ENCODE peak calls at places on chromosome 21, in eight cellular contexts. C is cardiac fibroblast, B is pancreas, E is fibroblast of the aortic adventitia, R is left ventricle myocardium inferior, L is dorsolateral prefrontal cortex, D is tibial nerve, V is neural progenitor cell. Y is an unnamed sample.

GRCh38 chr21:44294391-44295162 is 5.3 kb upstream of the PFKL start:
- DNase-seq in D (peak; percentile 65), B (no peak), L (no peak), R (peak; percentile 91), C (peak; percentile 49), V (no peak), E (peak; percentile 41), Y (peak; percentile 51)

GRCh38 chr21:7917729-7918128 is 2603.7 kb upstream of the TPTE start:
- DNase-seq in R (no peak), B (no peak), L (no peak), D (no peak), E (no peak), C (no peak), V (no peak), Y (no peak)

GRCh38 chr21:39483917-39484316 is 32.1 kb downstream of the SH3BGR start:
- DNase-seq in C (peak; percentile 5), L (no peak), B (no peak), E (peak; percentile 83), V (no peak), D (no peak), R (no peak), Y (peak; percentile 11)

GRCh38 chr21:16264314-16264713 is 534.5 kb downstream of the USP25 start:
- DNase-seq in V (no peak), R (no peak), C (peak; percentile 53), E (peak; percentile 53), B (no peak), D (no peak), L (no peak), Y (peak; percentile 24)

GRCh38 chr21:42216726-42217572 is 2.0 kb upstream of the ABCG1 start:
- DNase-seq in V (no peak), R (no peak), D (no peak), C (no peak), L (no peak), E (no peak), B (peak; percentile 46), Y (no peak)

GRCh38 chr21:39332175-39332574 is 16.7 kb downstream of the HMGN1 start:
- DNase-seq in V (no peak), D (no peak), C (no peak), R (no peak), B (peak; percentile 12), L (no peak), E (no peak), Y (no peak)

GRCh38 chr21:42102063-42102462 is 30.9 kb downstream of the UMODL1 start:
- DNase-seq in E (no peak), C (no peak), D (no peak), R (no peak), B (no peak), V (no peak), L (no peak), Y (no peak)

GRCh38 chr21:29025328-29025713 is 853 bp downstream of the USP16 start:
- DNase-seq in R (no peak), C (peak; percentile 45), V (peak; percentile 4), L (no peak), E (no peak), D (no peak), B (no peak), Y (peak; percentile 15)

GRCh38 chr21:43764576-43765495 is 11.3 kb downstream of the CSTB start:
- DNase-seq in L (no peak), R (no peak), E (peak; percentile 46), D (no peak), C (peak; percentile 49), V (no peak), B (no peak), Y (no peak)

GRCh38 chr21:42245348-42246185 is 26.6 kb downstream of the ABCG1 start:
- DNase-seq in D (no peak), L (no peak), R (no peak), E (no peak), B (no peak), V (peak; percentile 51), C (no peak), Y (no peak)

GRCh38 chr21:26136686-26137085 is 33.9 kb downstream of the APP start:
- DNase-seq in E (no peak), D (no peak), C (no peak), B (no peak), L (no peak), R (no peak), V (no peak), Y (no peak)

GRCh38 chr21:45302082-45303061 is 14.7 kb upstream of the POFUT2 start:
- DNase-seq in L (peak; percentile 35), R (peak; percentile 85), D (peak; percentile 64), B (peak; percentile 58), V (no peak), E (no peak), C (peak; percentile 77), Y (peak; percentile 70)

GRCh38 chr21:45970674-45971486 is 10.7 kb upstream of the COL6A1 start:
- DNase-seq in E (peak; percentile 52), D (no peak), B (peak; percentile 85), C (peak; percentile 53), L (peak; percentile 60), V (peak; percentile 82), R (peak; percentile 76), Y (peak; percentile 62)

GRCh38 chr21:41995577-41995976 is 14.6 kb downstream of the ZBTB21 start:
- DNase-seq in V (no peak), B (no peak), E (no peak), C (no peak), D (no peak), R (no peak), L (no peak), Y (no peak)

GRCh38 chr21:28639742-28640141 is 352.9 kb downstream of the LTN1 start:
- DNase-seq in E (peak; percentile 83), B (no peak), D (no peak), L (no peak), R (no peak), C (peak; percentile 46), V (peak; percentile 61), Y (peak; percentile 71)

GRCh38 chr21:15066231-15066577 is 1.4 kb upstream of the NRIP1 start:
- DNase-seq in L (no peak), V (no peak), R (no peak), C (peak; percentile 49), E (peak; percentile 60), B (no peak), D (no peak), Y (no peak)

GRCh38 chr21:15065381-15066230 is 806 bp upstream of the NRIP1 start:
- DNase-seq in V (peak; percentile 88), E (peak; percentile 90), B (peak; percentile 79), L (peak; percentile 82), C (peak; percentile 86), R (peak; percentile 79), D (peak; percentile 65), Y (peak; percentile 92)

GRCh38 chr21:15076730-15077129 is 11.9 kb upstream of the NRIP1 start:
- DNase-seq in E (no peak), D (no peak), B (no peak), L (no peak), C (no peak), V (no peak), R (no peak), Y (no peak)

DNA sequence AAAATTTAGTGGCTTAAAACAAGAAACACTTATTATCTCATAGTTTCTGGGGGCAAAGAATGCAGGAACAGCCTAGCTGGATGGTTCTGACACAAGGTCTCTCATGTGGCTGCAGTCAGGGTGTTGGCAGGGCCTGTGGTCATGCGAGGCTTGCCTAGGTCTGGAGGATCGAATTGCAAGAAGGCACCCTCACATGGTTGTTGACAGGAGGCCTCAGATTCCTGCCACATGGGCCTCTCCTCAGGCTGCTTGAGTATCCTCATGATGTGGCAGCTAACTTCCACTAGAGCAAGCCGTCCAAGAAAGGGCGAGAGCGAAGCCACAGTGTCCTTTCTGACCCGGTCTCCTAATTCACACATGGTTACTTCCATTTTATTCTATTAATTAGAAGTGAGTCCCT is 6.2 kb upstream of the NRIP1 start:
- DNase-seq in B (no peak), V (no peak), L (no peak), D (no peak), E (no peak), C (no peak), R (no peak), Y (no peak)
- TF ChIP-seq CTCF in B (no peak), V (no peak), L (no peak), D (no peak), E (no peak), C (no peak), R (no peak), Y (no peak)

DNA sequence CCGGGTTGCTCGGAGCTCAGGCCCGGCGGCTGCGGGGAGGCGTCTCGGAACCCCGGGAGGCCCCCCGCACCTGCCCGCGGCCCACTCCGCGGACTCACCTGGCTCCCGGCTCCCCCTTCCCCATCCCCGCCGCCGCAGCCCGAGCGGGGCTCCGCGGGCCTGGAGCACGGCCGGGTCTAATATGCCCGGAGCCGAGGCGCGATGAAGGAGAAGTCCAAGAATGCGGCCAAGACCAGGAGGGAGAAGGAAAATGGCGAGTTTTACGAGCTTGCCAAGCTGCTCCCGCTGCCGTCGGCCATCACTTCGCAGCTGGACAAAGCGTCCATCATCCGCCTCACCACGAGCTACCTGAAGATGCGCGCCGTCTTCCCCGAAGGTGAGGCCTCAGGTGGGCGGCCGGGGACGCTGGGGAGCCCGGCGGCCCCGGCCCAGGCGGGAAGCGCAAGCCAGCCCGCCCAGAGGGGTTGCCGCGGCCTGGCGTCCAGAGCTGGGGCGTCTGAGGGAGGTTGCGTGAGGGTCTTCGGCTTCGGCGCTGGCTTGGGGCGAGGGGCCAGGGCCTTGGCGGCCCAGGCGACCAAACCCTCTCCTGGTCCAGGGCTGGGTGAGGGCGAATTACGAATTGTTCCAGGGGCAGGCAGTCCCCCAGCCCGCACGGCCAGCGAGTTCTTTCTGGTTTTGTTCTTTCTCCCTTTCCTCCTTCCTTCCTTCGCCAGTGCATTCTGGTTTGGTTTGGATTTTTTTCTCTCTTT is 805 bp downstream of the SIM2 start:
- DNase-seq in D (no peak), B (peak; percentile 56), E (no peak), R (no peak), V (peak; percentile 49), L (no peak), C (no peak), Y (no peak)
- H3K4me3 ChIP-seq in D (no peak overlapping the region), B (peak overlapping the region; percentile 47), E (no peak overlapping the region), R (peak overlapping the region; percentile 69), V (peak overlapping the region; percentile 48), L (peak overlapping the region; percentile 38), C (peak overlapping the region; percentile 51), Y (no peak overlapping the region)

DNA sequence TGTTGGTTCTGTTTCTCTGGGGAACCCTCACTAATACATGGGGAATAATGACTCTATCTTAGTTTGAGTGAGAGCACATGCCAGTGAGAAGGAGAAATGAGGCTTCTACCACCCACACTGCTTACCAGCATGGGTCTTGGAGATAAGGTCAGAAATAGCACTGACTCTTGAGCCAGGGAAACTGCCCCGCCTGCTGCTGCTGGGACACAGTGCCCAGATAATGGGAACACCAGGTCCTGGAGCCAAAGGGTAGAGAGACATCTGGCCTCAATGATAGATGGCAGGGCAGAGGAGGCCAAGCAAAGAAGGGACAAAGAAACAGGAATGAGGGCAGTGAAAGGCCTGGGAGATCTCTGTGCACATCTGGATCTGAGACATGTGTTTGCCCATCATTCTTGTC is 97.4 kb downstream of the MIS18A start:
- DNase-seq in R (peak; percentile 25), E (no peak), L (no peak), D (no peak), B (no peak), C (no peak), V (no peak), Y (no peak)
- TF ChIP-seq CTCF in R (no peak), E (no peak), L (no peak), D (no peak), B (no peak), C (no peak), V (no peak), Y (no peak)

DNA sequence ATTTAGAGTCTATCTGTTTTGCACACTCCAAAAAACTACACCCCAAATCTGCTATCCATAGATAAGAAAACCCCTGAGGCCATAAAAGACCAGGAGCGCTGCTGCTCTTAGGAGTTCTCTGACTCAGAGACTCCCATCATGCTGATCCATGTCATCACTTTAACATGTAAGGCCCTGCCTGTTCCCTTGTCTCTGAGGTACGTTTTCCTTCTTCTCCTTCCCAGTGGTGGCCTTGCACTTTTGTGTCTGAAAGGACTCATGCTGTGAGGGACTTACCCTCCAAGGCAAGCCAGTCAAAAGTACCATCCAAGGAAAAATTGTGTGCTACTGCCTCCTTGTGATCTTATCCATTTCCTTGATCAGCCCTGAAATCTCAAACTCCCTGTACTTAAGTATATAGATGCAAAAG is 427.4 kb upstream of the NCAM2 start:
- DNase-seq in B (no peak), L (no peak), E (no peak), D (no peak), V (peak; percentile 78), C (no peak), R (no peak), Y (no peak)
- H3K4me3 ChIP-seq in B (no peak overlapping the region), L (no peak overlapping the region), E (no peak overlapping the region), D (no peak overlapping the region), V (no peak overlapping the region), C (no peak overlapping the region), R (no peak overlapping the region), Y (no peak overlapping the region)